ENCODE peak calls at places on chromosomes 2 and 18, in eight cellular contexts. Y, X, O, P, D, Z, K and Q are unnamed samples.

GRCh38 chr18:8752329-8752728 is 47.0 kb downstream of the MTCL1 start:
- DNase-seq in Y (no peak), X (no peak), O (peak; percentile 24), P (no peak), D (no peak), Z (no peak), K (no peak), Q (no peak)

GRCh38 chr18:37440206-37440605 is 125.4 kb downstream of the CELF4 start:
- DNase-seq in Y (no peak), X (no peak), O (no peak), P (no peak), D (no peak), Z (no peak), K (no peak), Q (no peak)

GRCh38 chr2:215060851-215061541 is 77.4 kb downstream of the ABCA12 start:
- DNase-seq in Y (no peak), X (no peak), O (no peak), P (no peak), D (no peak), Z (no peak), K (no peak), Q (no peak)

GRCh38 chr18:57542126-57542525 is 44.4 kb downstream of the FECH start:
- DNase-seq in Y (no peak), X (peak; percentile 51), O (peak; percentile 88), P (no peak), D (no peak), Z (no peak), K (no peak), Q (no peak)

GRCh38 chr2:146246017-146246733 is 1598.7 kb upstream of the ACVR2A start:
- DNase-seq in Y (no peak), X (peak; percentile 45), O (peak; percentile 55), P (no peak), D (no peak), Z (no peak), K (no peak), Q (no peak)

GRCh38 chr18:23181547-23181946 is 46.3 kb downstream of the CABLES1 start:
- DNase-seq in Y (no peak), X (no peak), O (no peak), P (no peak), D (no peak), Z (no peak), K (no peak), Q (no peak)

GRCh38 chr2:240303896-240304745 is 131.3 kb upstream of the GPC1 start:
- DNase-seq in Y (no peak), X (no peak), O (no peak), P (no peak), D (no peak), Z (no peak), K (no peak), Q (no peak)

GRCh38 chr2:240820607-240821428 is 799 bp upstream of the KIF1A start:
- DNase-seq in Y (peak; percentile 51), X (no peak), O (no peak), P (no peak), D (no peak), Z (no peak), K (peak; percentile 44), Q (no peak)

GRCh38 chr2:69997296-69998184 is 36.1 kb upstream of the ASPRV1 start:
- DNase-seq in Y (no peak), X (peak; percentile 94), O (peak; percentile 70), P (peak; percentile 15), D (no peak), Z (no peak), K (peak; percentile 68), Q (no peak)

GRCh38 chr2:235749121-235749780 is 255.4 kb downstream of the AGAP1 start:
- DNase-seq in Y (no peak), X (no peak), O (peak; percentile 20), P (no peak), D (no peak), Z (no peak), K (no peak), Q (no peak)

GRCh38 chr2:138113871-138114525 is 149.7 kb downstream of the HNMT start:
- DNase-seq in Y (no peak), X (no peak), O (no peak), P (no peak), D (no peak), Z (no peak), K (no peak), Q (no peak)

GRCh38 chr2:113677327-113677726 is 50.3 kb downstream of the RABL2A start:
- DNase-seq in Y (no peak), X (no peak), O (no peak), P (no peak), D (no peak), Z (no peak), K (no peak), Q (no peak)

GRCh38 chr2:46118656-46119338 is 178.4 kb upstream of the EPAS1 start:
- DNase-seq in Y (no peak), X (no peak), O (no peak), P (no peak), D (no peak), Z (no peak), K (no peak), Q (no peak)

GRCh38 chr2:20012282-20013060 is at the start of gene MATN3:
- DNase-seq in Y (peak; percentile 39), X (peak; percentile 59), O (no peak), P (no peak), D (no peak), Z (no peak), K (peak; percentile 59), Q (no peak)

GRCh38 chr2:182379235-182379634 is 47.6 kb downstream of the PDE1A start:
- DNase-seq in Y (no peak), X (no peak), O (peak; percentile 60), P (no peak), D (no peak), Z (no peak), K (no peak), Q (no peak)

GRCh38 chr2:204545861-204546773 is 842 bp downstream of the PARD3B start:
- DNase-seq in Y (peak; percentile 8), X (peak; percentile 33), O (no peak), P (no peak), D (no peak), Z (no peak), K (no peak), Q (no peak)

GRCh38 chr2:156765450-156765849 is 329.3 kb downstream of the GPD2 start:
- DNase-seq in Y (no peak), X (no peak), O (no peak), P (no peak), D (no peak), Z (no peak), K (no peak), Q (no peak)

GRCh38 chr18:58253871-58254270 is 209.8 kb downstream of the NEDD4L start:
- DNase-seq in Y (no peak), X (peak; percentile 25), O (no peak), P (no peak), D (no peak), Z (no peak), K (no peak), Q (no peak)

GRCh38 chr2:54522624-54523281 is 66.6 kb downstream of the SPTBN1 start:
- DNase-seq in Y (peak; percentile 47), X (peak; percentile 88), O (peak; percentile 48), P (no peak), D (peak; percentile 35), Z (no peak), K (peak; percentile 79), Q (peak; percentile 51)

DNA sequence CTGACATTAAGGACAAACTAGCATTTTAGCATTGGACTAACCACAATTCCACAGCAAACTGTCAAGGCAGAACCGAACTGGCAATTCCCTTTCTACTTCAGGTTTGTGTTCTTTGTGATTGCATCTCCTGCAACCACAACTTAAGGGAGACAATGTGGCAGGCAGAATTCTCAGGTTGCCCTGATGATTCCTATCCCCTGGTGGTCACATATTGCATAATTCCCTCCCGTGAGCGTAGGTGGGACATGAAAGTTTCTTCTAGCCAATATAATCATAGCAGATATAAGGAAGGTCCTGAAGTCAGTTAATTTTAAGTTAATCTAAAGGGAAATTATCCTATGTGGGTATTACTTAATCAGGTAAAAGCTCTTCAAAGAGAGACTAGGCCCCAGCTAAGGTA is 45.8 kb upstream of the TNP1 start:
- DNase-seq in Y (no peak), X (no peak), O (no peak), P (no peak), D (no peak), Z (no peak), K (no peak), Q (no peak)
- TF ChIP-seq CTCF in Y (peak; percentile 50), X (peak; percentile 28), O (no peak), P (no peak), D (no peak), Z (no peak), K (no peak), Q (no peak)

GRCh38 chr2:136117909-136118818 is at the start of gene CXCR4:
- DNase-seq in Y (peak; percentile 86), X (peak; percentile 58), O (peak; percentile 15), P (no peak), D (peak; percentile 90), Z (peak; percentile 65), K (peak; percentile 47), Q (peak; percentile 89)

GRCh38 chr2:136116813-136117390 is 1.0 kb downstream of the CXCR4 start:
- DNase-seq in Y (peak; percentile 14), X (no peak), O (no peak), P (no peak), D (peak; percentile 59), Z (no peak), K (peak; percentile 9), Q (peak; percentile 65)

GRCh38 chr2:136118819-136119716 is 1.1 kb upstream of the CXCR4 start:
- DNase-seq in Y (peak; percentile 62), X (no peak), O (no peak), P (no peak), D (peak; percentile 78), Z (peak; percentile 54), K (no peak), Q (peak; percentile 83)

GRCh38 chr2:136116111-136116812 is 1.7 kb downstream of the CXCR4 start:
- DNase-seq in Y (peak; percentile 39), X (peak; percentile 19), O (no peak), P (no peak), D (peak; percentile 49), Z (peak; percentile 61), K (peak; percentile 17), Q (peak; percentile 92)

GRCh38 chr2:136117391-136117841 is 533 bp downstream of the CXCR4 start:
- DNase-seq in Y (peak; percentile 46), X (peak; percentile 12), O (peak; percentile 25), P (no peak), D (peak; percentile 58), Z (no peak), K (peak; percentile 52), Q (peak; percentile 49)
- TF ChIP-seq CTCF in Y (no peak), X (no peak), O (no peak), P (no peak), D (no peak), Z (no peak), K (no peak), Q (peak; percentile 25)

GRCh38 chr2:102253753-102254150 is 57.6 kb upstream of the IL1RL1 start:
- DNase-seq in Y (no peak), X (peak; percentile 55), O (no peak), P (no peak), D (no peak), Z (no peak), K (no peak), Q (no peak)
- TF ChIP-seq CTCF in Y (no peak), X (peak; percentile 67), O (peak; percentile 34), P (no peak), D (no peak), Z (no peak), K (peak; percentile 45), Q (no peak)

DNA sequence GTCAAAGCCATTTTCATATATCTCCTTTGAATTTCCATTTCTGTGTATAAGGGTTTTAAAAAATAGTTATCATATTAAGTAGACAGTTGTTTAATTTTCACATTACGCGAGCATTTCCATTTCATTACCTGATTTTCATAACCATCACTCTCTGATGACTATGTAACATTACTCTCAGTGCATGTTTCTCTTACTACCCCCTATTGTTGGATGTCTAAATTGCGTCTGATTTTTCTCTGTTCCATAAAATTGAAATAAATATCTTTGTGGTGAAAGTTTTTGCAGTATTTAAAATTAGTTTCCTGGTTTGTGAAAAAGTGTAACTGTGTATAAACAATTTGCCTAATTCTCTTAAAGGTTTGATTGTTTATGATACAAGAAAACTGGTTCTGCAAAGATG is 123.8 kb downstream of the MYO1B start:
- DNase-seq in Y (no peak), X (peak; percentile 44), O (peak; percentile 34), P (no peak), D (no peak), Z (no peak), K (no peak), Q (no peak)
- TF ChIP-seq CTCF in Y (peak; percentile 50), X (peak; percentile 65), O (peak; percentile 60), P (peak; percentile 19), D (no peak), Z (peak; percentile 20), K (peak; percentile 31), Q (no peak)